ENCODE peak calls at places on chromosome 6, in eight cellular contexts. E is A549, D is stomach, Z is SK-N-SH, T is tibial nerve, Q is esophagus muscularis mucosa, J is sigmoid colon, P is upper lobe of left lung. I is an unnamed sample.

GRCh38 chr6:113586413-113586812 is 270.7 kb upstream of the MARCKS start:
- DNase-seq in E (no peak), P (no peak), D (no peak), T (no peak), J (no peak), Q (no peak), Z (no peak), I (no peak)

GRCh38 chr6:166253277-166254229 is 54.6 kb downstream of the PRR18 start:
- DNase-seq in E (no peak), P (peak), J (no peak), Q (no peak), T (no peak), D (no peak), Z (peak), I (no peak)

GRCh38 chr6:133198725-133199124 is 42.4 kb upstream of the EYA4 start:
- DNase-seq in Q (no peak), E (no peak), P (no peak), J (no peak), Z (no peak), D (no peak), T (no peak), I (no peak)

GRCh38 chr6:68691120-68691519 is 56.0 kb downstream of the ADGRB3 start:
- DNase-seq in E (no peak), D (no peak), P (no peak), J (no peak), Q (no peak), Z (no peak), T (no peak), I (no peak)

GRCh38 chr6:81896561-81896960 is 144.1 kb upstream of the TENT5A start:
- DNase-seq in D (no peak), Z (no peak), T (no peak), P (no peak), J (no peak), Q (no peak), E (no peak), I (no peak)

GRCh38 chr6:113886512-113886911 is 29.4 kb downstream of the MARCKS start:
- DNase-seq in E (no peak), D (no peak), T (no peak), P (no peak), J (no peak), Z (no peak), Q (no peak), I (no peak)

GRCh38 chr6:138647006-138647405 is 126.6 kb upstream of the CCDC28A start:
- DNase-seq in J (no peak), E (no peak), Q (no peak), T (no peak), P (no peak), D (no peak), Z (no peak), I (no peak)

GRCh38 chr6:134502614-134503541 is 185.0 kb upstream of the SGK1 start:
- DNase-seq in J (no peak), E (no peak), D (peak), T (no peak), Z (no peak), Q (no peak), P (no peak), I (no peak)

GRCh38 chr6:45915776-45916348 is 99.8 kb downstream of the CLIC5 start:
- DNase-seq in D (no peak), Z (no peak), Q (no peak), T (no peak), P (no peak), J (no peak), E (no peak), I (no peak)

GRCh38 chr6:167726043-167726442 is 100.7 kb upstream of the AFDN start:
- DNase-seq in E (no peak), Z (no peak), P (no peak), Q (no peak), D (no peak), T (no peak), J (peak), I (no peak)

GRCh38 chr6:147267658-147268057 is 63.4 kb downstream of the STXBP5 start:
- DNase-seq in D (no peak), Z (no peak), Q (no peak), E (no peak), P (no peak), J (no peak), T (no peak), I (no peak)

GRCh38 chr6:139863356-139863755 is 488.9 kb upstream of the CITED2 start:
- DNase-seq in Q (no peak), Z (no peak), P (no peak), E (no peak), J (no peak), T (no peak), D (no peak), I (no peak)

GRCh38 chr6:119324718-119325117 is 24.8 kb downstream of the MAN1A1 start:
- DNase-seq in P (no peak), Q (no peak), D (no peak), E (no peak), Z (peak), T (no peak), J (no peak), I (no peak)

GRCh38 chr6:111591370-111591900 is 14.2 kb downstream of the TRAF3IP2 start:
- DNase-seq in T (peak), Q (peak), E (peak), J (peak), D (peak), P (peak), Z (peak), I (peak)

GRCh38 chr6:80094017-80094416 is 12.5 kb upstream of the BCKDHB start:
- DNase-seq in D (no peak), T (no peak), P (no peak), E (peak), Q (no peak), J (no peak), Z (peak), I (no peak)

GRCh38 chr6:105810105-105810921 is 275.8 kb upstream of the PRDM1 start:
- DNase-seq in J (peak), Z (no peak), T (peak), Q (no peak), D (no peak), P (peak), E (peak), I (no peak)

GRCh38 chr6:30998785-30999184 is 11.5 kb upstream of the MUC22 start:
- DNase-seq in E (no peak), Z (no peak), D (no peak), T (no peak), P (no peak), Q (no peak), J (no peak), I (no peak)

GRCh38 chr6:3455121-3455489 is 1.7 kb downstream of the SLC22A23 start:
- DNase-seq in T (no peak), Q (no peak), J (no peak), P (no peak), Z (no peak), E (no peak), D (peak), I (no peak)

GRCh38 chr6:37303891-37304503 is 46.1 kb upstream of the TMEM217 start:
- DNase-seq in Z (peak), P (no peak), E (peak), Q (no peak), J (no peak), D (no peak), T (no peak), I (peak)

GRCh38 chr6:117605169-117605826 is 3.0 kb upstream of the GOPC start:
- DNase-seq in Q (no peak), Z (peak), T (peak), P (peak), J (no peak), E (peak), D (peak), I (peak)

GRCh38 chr6:41780623-41781301 is at the start of gene PRICKLE4:
- DNase-seq in Z (peak), Q (no peak), D (peak), J (peak), E (peak), T (peak), P (peak), I (peak)

GRCh38 chr6:105769987-105770386 is 316.1 kb upstream of the PRDM1 start:
- DNase-seq in D (no peak), P (no peak), T (no peak), E (no peak), J (no peak), Q (no peak), Z (no peak), I (no peak)

GRCh38 chr6:125066964-125067363 is 86.6 kb upstream of the TPD52L1 start:
- DNase-seq in Z (no peak), E (no peak), P (no peak), J (no peak), D (no peak), T (no peak), Q (no peak), I (no peak)

GRCh38 chr6:123931928-123932327 is 128.3 kb downstream of the NKAIN2 start:
- DNase-seq in Q (no peak), D (no peak), E (no peak), P (no peak), T (no peak), Z (no peak), J (no peak), I (no peak)

GRCh38 chr6:116280161-116280959 is 630 bp upstream of the TSPYL1 start:
- DNase-seq in Q (no peak), Z (no peak), D (no peak), J (no peak), E (no peak), P (no peak), T (no peak), I (no peak)

GRCh38 chr6:2460216-2460734 is 214.9 kb upstream of the GMDS start:
- DNase-seq in P (no peak), D (no peak), T (no peak), Q (no peak), E (no peak), Z (no peak), J (no peak), I (no peak)

GRCh38 chr6:82205793-82206425 is 41.6 kb downstream of the IBTK start:
- DNase-seq in D (no peak), T (no peak), Q (no peak), J (no peak), P (no peak), Z (peak), E (no peak), I (no peak)

GRCh38 chr6:20400476-20401402 is 940 bp upstream of the E2F3 start:
- DNase-seq in Q (no peak), D (no peak), Z (peak), P (peak), E (peak), J (peak), T (peak), I (peak)

GRCh38 chr6:118319890-118320289 is 228.2 kb upstream of the PLN start:
- DNase-seq in Q (no peak), Z (no peak), D (no peak), P (no peak), J (no peak), T (no peak), E (no peak), I (no peak)

GRCh38 chr6:105080279-105080678 is 99.5 kb downstream of the POPDC3 start:
- DNase-seq in P (no peak), Q (no peak), Z (no peak), T (no peak), D (no peak), E (no peak), J (no peak), I (no peak)

GRCh38 chr6:11007715-11008608 is 36.1 kb downstream of the ELOVL2 start:
- DNase-seq in J (no peak), Q (no peak), Z (no peak), E (peak), P (no peak), D (no peak), T (no peak), I (no peak)

GRCh38 chr6:11772109-11772830 is 6.3 kb downstream of the ADTRP start:
- DNase-seq in Z (no peak), D (no peak), J (peak), E (peak), P (no peak), Q (no peak), T (peak), I (no peak)

GRCh38 chr6:133202610-133203343 is 38.4 kb upstream of the EYA4 start:
- DNase-seq in J (no peak), Q (no peak), D (no peak), E (no peak), T (no peak), P (no peak), Z (no peak), I (no peak)

GRCh38 chr6:97174471-97174870 is 108.5 kb downstream of the MMS22L start:
- DNase-seq in Q (no peak), Z (no peak), T (no peak), P (no peak), E (no peak), J (no peak), D (no peak), I (no peak)
- H3K4me3 ChIP-seq in Q (no peak), Z (no peak), T (no peak), P (no peak), E (no peak), J (no peak), D (no peak), I (no peak)

DNA sequence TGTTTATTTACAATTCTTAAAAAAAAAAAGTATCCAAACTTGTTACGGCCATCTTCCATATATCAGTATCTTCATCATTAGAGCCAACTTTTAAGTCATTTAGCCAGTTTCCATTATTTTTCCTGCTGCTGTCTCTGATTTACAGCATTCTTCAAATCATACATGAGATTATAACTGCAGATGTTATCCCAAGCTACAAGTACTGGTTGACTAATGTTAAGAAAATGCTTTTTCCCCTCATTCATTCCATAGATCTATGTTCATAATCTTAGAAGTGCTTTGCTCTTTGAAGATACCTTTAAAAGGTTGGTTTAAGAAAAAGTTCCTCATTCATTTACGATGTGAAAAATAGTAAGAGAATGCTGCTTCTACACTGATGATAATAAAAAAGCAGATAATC is 158.7 kb downstream of the RNGTT start:
- DNase-seq in P (no peak), E (no peak), T (no peak), Q (no peak), J (no peak), Z (no peak), D (no peak), I (no peak)
- TF ChIP-seq EP300 in P (no peak), E (no peak), T (no peak), Q (no peak), J (no peak), Z (no peak), D (no peak), I (no peak)

DNA sequence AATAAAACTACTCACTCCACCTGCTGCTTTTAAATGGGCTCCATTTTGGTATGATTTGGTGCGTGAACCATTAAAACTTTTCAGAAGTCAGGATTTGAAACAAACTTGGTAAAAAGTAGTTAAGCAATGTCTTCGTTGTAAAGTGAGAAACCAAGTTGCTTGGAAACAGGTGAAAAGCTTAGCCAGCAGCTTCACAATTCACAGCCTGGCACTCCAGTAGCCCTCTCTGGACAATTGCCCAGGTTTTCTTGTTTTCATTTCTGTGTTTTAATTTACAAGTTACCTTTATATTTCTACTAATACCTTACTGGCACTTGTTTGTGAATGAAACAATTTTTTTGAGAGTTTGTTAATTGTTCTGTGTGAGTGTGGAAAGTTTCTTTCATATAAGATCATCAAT is 12.8 kb downstream of the NT5E start:
- DNase-seq in Z (no peak), D (no peak), T (no peak), Q (no peak), E (no peak), J (no peak), P (no peak), I (no peak)
- H3K4me3 ChIP-seq in Z (no peak), D (no peak), T (no peak), Q (no peak), E (no peak), J (no peak), P (no peak), I (no peak)

GRCh38 chr6:21998539-21998938 is 298.3 kb downstream of the PRL start:
- DNase-seq in T (no peak), Q (no peak), P (no peak), E (no peak), J (no peak), Z (no peak), D (no peak), I (no peak)
- TF ChIP-seq EP300 in T (no peak), Q (no peak), P (no peak), E (no peak), J (no peak), Z (no peak), D (no peak), I (no peak)

DNA sequence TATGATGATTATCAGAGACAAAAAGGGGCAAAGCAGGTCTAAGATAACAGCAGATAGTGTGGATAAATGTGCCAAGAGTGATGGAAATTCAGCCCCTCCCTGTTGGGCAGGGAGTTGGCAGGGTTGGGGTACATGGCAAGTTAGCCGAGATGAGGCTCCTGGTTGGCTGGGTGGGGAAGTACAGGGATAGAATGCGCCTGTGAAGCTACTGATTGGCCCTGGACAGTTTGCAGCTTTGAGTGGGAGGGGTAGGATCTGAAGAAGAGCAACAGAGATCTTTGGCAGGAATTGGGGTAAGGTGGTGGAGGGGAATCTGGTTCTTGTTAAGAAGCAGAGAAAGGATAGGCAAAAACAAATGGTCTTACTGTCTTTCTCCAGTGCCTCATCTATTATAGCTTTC is 86.6 kb upstream of the CARMIL1 start:
- DNase-seq in J (no peak), E (no peak), Q (no peak), T (no peak), Z (no peak), P (no peak), D (no peak), I (no peak)
- H3K4me3 ChIP-seq in J (no peak), E (no peak), Q (peak), T (no peak), Z (peak), P (no peak), D (no peak), I (no peak)

DNA sequence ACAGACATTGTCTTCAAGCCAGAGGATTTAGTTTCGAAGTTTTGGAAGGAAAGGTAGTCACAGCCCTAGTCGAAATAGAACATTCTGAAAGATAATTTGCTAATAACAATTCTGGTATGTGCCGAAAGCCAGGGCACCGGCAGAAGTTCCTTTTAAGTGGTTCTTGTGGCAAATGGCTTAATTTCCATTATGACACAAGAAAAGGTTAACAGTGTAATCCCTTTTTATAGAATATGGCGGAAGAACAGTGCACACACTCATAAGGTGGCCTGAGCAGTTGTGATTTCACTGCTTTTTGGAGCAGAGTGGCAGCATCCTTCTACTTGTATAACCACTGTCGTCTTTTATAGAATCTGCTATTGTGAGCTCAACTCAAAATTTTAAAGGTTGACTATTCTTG is 152.4 kb downstream of the SASH1 start:
- DNase-seq in P (no peak), J (no peak), E (no peak), D (no peak), Q (peak), Z (no peak), T (no peak), I (no peak)
- TF ChIP-seq EP300 in P (no peak), J (no peak), E (no peak), D (no peak), Q (no peak), Z (no peak), T (no peak), I (no peak)

GRCh38 chr6:151436300-151436699 is 15.6 kb downstream of the RMND1 start:
- DNase-seq in J (no peak), P (no peak), Z (no peak), E (no peak), Q (no peak), T (no peak), D (no peak), I (no peak)
- H3K4me3 ChIP-seq in J (no peak), P (no peak), Z (no peak), E (no peak), Q (no peak), T (no peak), D (no peak), I (no peak)

GRCh38 chr6:52887912-52888535 is 21.5 kb downstream of the GSTA3 start:
- DNase-seq in J (no peak), E (no peak), T (no peak), D (no peak), P (no peak), Z (no peak), Q (peak), I (no peak)

GRCh38 chr6:52894278-52894677 is 15.2 kb downstream of the GSTA3 start:
- DNase-seq in Q (no peak), Z (no peak), E (no peak), T (no peak), D (no peak), P (no peak), J (no peak), I (no peak)

GRCh38 chr6:52893803-52894202 is 15.7 kb downstream of the GSTA3 start:
- DNase-seq in Q (no peak), J (no peak), E (no peak), D (no peak), Z (no peak), P (no peak), T (no peak), I (no peak)

GRCh38 chr6:52893221-52893620 is 16.3 kb downstream of the GSTA3 start:
- DNase-seq in Q (no peak), E (no peak), P (no peak), D (no peak), J (no peak), T (no peak), Z (no peak), I (no peak)

GRCh38 chr6:52890018-52890417 is 19.5 kb downstream of the GSTA3 start:
- DNase-seq in T (no peak), E (no peak), D (no peak), Z (no peak), J (no peak), Q (peak), P (no peak), I (no peak)
- TF ChIP-seq EP300 in T (no peak), E (no peak), D (no peak), Z (no peak), J (no peak), Q (no peak), P (no peak), I (no peak)

I was measured in ovary.